ENCODE peak calls at places on chromosomes 12 and 14, in seven cellular contexts. One of them, this sample, is unnamed. For H3K9me3, the result is how much of the 10 kb centered on the place peaks cover.

GRCh38 chr14:85934123-85934885 is 404.4 kb downstream of the FLRT2 start:
- DNase-seq in HepG2: peak
- DNase-seq in SK-N-SH: peak
- DNase-seq in HCT116: no peak
- DNase-seq in H1: no peak
- DNase-seq in endothelial cell of umbilical vein: peak
- DNase-seq in K562: no peak
- DNase-seq in this sample: no peak

GRCh38 chr12:92408072-92408900 is 262.6 kb upstream of the BTG1 start:
- DNase-seq in SK-N-SH: peak
- DNase-seq in H1: peak
- DNase-seq in endothelial cell of umbilical vein: peak
- DNase-seq in K562: peak
- DNase-seq in HepG2: peak
- DNase-seq in HCT116: peak
- DNase-seq in this sample: no peak

GRCh38 chr12:95789126-95790024 is 1.2 kb downstream of the NTN4 start:
- DNase-seq in K562: no peak
- DNase-seq in H1: no peak
- DNase-seq in SK-N-SH: peak
- DNase-seq in HCT116: no peak
- DNase-seq in endothelial cell of umbilical vein: no peak
- DNase-seq in HepG2: no peak
- DNase-seq in this sample: no peak

GRCh38 chr14:96614528-96614927 is 112.3 kb downstream of the PAPOLA start:
- DNase-seq in HepG2: no peak
- DNase-seq in HCT116: no peak
- DNase-seq in endothelial cell of umbilical vein: no peak
- DNase-seq in H1: no peak
- DNase-seq in K562: no peak
- DNase-seq in SK-N-SH: peak
- DNase-seq in this sample: no peak

GRCh38 chr12:93009533-93009932 is 80.4 kb upstream of the EEA1 start:
- DNase-seq in SK-N-SH: no peak
- DNase-seq in H1: no peak
- DNase-seq in endothelial cell of umbilical vein: no peak
- DNase-seq in HCT116: no peak
- DNase-seq in HepG2: no peak
- DNase-seq in K562: no peak
- DNase-seq in this sample: no peak

GRCh38 chr14:95184413-95184790 is 27.1 kb upstream of the DICER1 start:
- DNase-seq in H1: no peak
- DNase-seq in endothelial cell of umbilical vein: no peak
- DNase-seq in HepG2: no peak
- DNase-seq in HCT116: no peak
- DNase-seq in SK-N-SH: no peak
- DNase-seq in K562: no peak
- DNase-seq in this sample: no peak

GRCh38 chr14:77264466-77265186 is 6.4 kb downstream of the NGB start:
- DNase-seq in HepG2: no peak
- DNase-seq in HCT116: no peak
- DNase-seq in SK-N-SH: no peak
- DNase-seq in H1: no peak
- DNase-seq in endothelial cell of umbilical vein: no peak
- DNase-seq in K562: no peak
- DNase-seq in this sample: no peak

GRCh38 chr14:71228711-71229110 is 321.5 kb downstream of the PCNX1 start:
- DNase-seq in HCT116: no peak
- DNase-seq in endothelial cell of umbilical vein: no peak
- DNase-seq in HepG2: peak
- DNase-seq in H1: no peak
- DNase-seq in SK-N-SH: no peak
- DNase-seq in K562: no peak
- DNase-seq in this sample: no peak

GRCh38 chr12:109966531-109966930 is 29.6 kb downstream of the GIT2 start:
- DNase-seq in K562: no peak
- DNase-seq in H1: no peak
- DNase-seq in HCT116: no peak
- DNase-seq in SK-N-SH: no peak
- DNase-seq in HepG2: no peak
- DNase-seq in endothelial cell of umbilical vein: no peak
- DNase-seq in this sample: no peak

GRCh38 chr14:85991156-85991555 is 461.2 kb downstream of the FLRT2 start:
- DNase-seq in SK-N-SH: no peak
- DNase-seq in HepG2: no peak
- DNase-seq in endothelial cell of umbilical vein: no peak
- DNase-seq in K562: no peak
- DNase-seq in H1: no peak
- DNase-seq in HCT116: no peak
- DNase-seq in this sample: no peak

GRCh38 chr14:79540394-79540793 is 670.9 kb downstream of the DIO2 start:
- DNase-seq in HCT116: no peak
- DNase-seq in endothelial cell of umbilical vein: no peak
- DNase-seq in HepG2: no peak
- DNase-seq in SK-N-SH: no peak
- DNase-seq in K562: no peak
- DNase-seq in H1: no peak
- DNase-seq in this sample: no peak

GRCh38 chr14:81315344-81315743 is 84.8 kb downstream of the STON2 start:
- DNase-seq in HepG2: no peak
- DNase-seq in HCT116: no peak
- DNase-seq in H1: no peak
- DNase-seq in SK-N-SH: no peak
- DNase-seq in K562: no peak
- DNase-seq in endothelial cell of umbilical vein: no peak
- DNase-seq in this sample: no peak

GRCh38 chr12:108228746-108229145 is 99.7 kb downstream of the WSCD2 start:
- DNase-seq in SK-N-SH: peak
- DNase-seq in endothelial cell of umbilical vein: no peak
- DNase-seq in K562: no peak
- DNase-seq in HepG2: no peak
- DNase-seq in H1: no peak
- DNase-seq in HCT116: no peak
- DNase-seq in this sample: no peak

GRCh38 chr12:30985814-30986452 is 59.4 kb downstream of the TSPAN11 start:
- DNase-seq in SK-N-SH: peak
- DNase-seq in HepG2: peak
- DNase-seq in endothelial cell of umbilical vein: peak
- DNase-seq in K562: peak
- DNase-seq in H1: peak
- DNase-seq in HCT116: peak
- DNase-seq in this sample: no peak

GRCh38 chr14:34270361-34270760 is 191.7 kb downstream of the SPTSSA start:
- DNase-seq in HCT116: no peak
- DNase-seq in endothelial cell of umbilical vein: no peak
- DNase-seq in SK-N-SH: no peak
- DNase-seq in K562: no peak
- DNase-seq in H1: no peak
- DNase-seq in HepG2: no peak
- DNase-seq in this sample: no peak

GRCh38 chr14:20730921-20731320 is 14.8 kb upstream of the EDDM3A start:
- DNase-seq in K562: no peak
- DNase-seq in SK-N-SH: no peak
- DNase-seq in HepG2: no peak
- DNase-seq in HCT116: no peak
- DNase-seq in H1: no peak
- DNase-seq in endothelial cell of umbilical vein: no peak
- DNase-seq in this sample: no peak

GRCh38 chr14:36293824-36294223 is 26.6 kb downstream of the MBIP start:
- DNase-seq in SK-N-SH: no peak
- DNase-seq in H1: no peak
- DNase-seq in endothelial cell of umbilical vein: no peak
- DNase-seq in K562: no peak
- DNase-seq in HepG2: peak
- DNase-seq in HCT116: no peak
- DNase-seq in this sample: peak

GRCh38 chr12:88529531-88530488 is 50.5 kb downstream of the KITLG start:
- DNase-seq in HCT116: no peak
- DNase-seq in H1: no peak
- DNase-seq in endothelial cell of umbilical vein: peak
- DNase-seq in K562: no peak
- DNase-seq in HepG2: no peak
- DNase-seq in SK-N-SH: no peak
- DNase-seq in this sample: no peak

DNA sequence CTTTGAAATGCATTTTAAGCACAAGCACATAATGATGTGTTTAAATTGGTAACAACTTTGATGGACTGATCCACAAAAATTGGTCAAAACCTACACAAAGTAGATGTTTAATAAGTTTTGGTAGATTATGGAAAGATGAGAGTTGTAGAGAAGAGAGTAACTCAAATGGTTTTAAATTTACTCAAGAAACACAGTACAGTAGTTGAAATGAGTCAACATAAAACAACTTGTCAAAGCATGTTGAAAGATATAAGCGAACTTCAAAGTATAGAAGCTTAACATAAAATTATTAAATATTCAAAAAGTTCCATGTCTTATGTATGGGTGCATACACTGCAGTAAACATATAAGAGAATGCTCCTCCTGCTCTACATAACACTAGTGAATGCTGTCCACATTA is 49.4 kb downstream of the KITLG start:
- DNase-seq in HepG2: no peak
- DNase-seq in SK-N-SH: no peak
- DNase-seq in K562: no peak
- DNase-seq in endothelial cell of umbilical vein: no peak
- DNase-seq in H1: no peak
- DNase-seq in HCT116: no peak
- DNase-seq in this sample: no peak
- H3K9ac ChIP-seq in HepG2: no peak
- H3K9ac ChIP-seq in SK-N-SH: no peak
- H3K9ac ChIP-seq in K562: no peak
- H3K9ac ChIP-seq in endothelial cell of umbilical vein: no peak
- H3K9ac ChIP-seq in H1: no peak
- H3K9ac ChIP-seq in HCT116: no peak
- H3K9ac ChIP-seq in this sample: no peak

GRCh38 chr12:7176595-7176994 is 12.9 kb upstream of the PEX5 start:
- DNase-seq in H1: no peak
- DNase-seq in SK-N-SH: no peak
- DNase-seq in endothelial cell of umbilical vein: no peak
- DNase-seq in HCT116: no peak
- DNase-seq in K562: no peak
- DNase-seq in HepG2: no peak
- DNase-seq in this sample: no peak
- H3K9me3 ChIP-seq in H1: under half
- H3K9me3 ChIP-seq in SK-N-SH: under half
- H3K9me3 ChIP-seq in endothelial cell of umbilical vein: under half
- H3K9me3 ChIP-seq in HCT116: under half
- H3K9me3 ChIP-seq in K562: under half
- H3K9me3 ChIP-seq in HepG2: under half
- H3K9me3 ChIP-seq in this sample: under half

GRCh38 chr12:8914716-8915526 is 612 bp downstream of the PHC1 start:
- DNase-seq in endothelial cell of umbilical vein: peak
- DNase-seq in HCT116: no peak
- DNase-seq in SK-N-SH: peak
- DNase-seq in HepG2: peak
- DNase-seq in H1: peak
- DNase-seq in K562: peak
- DNase-seq in this sample: no peak
- TF ChIP-seq POLR2AphosphoS5 in endothelial cell of umbilical vein: no peak
- TF ChIP-seq POLR2AphosphoS5 in HCT116: peak
- TF ChIP-seq POLR2AphosphoS5 in SK-N-SH: no peak
- TF ChIP-seq POLR2AphosphoS5 in HepG2: no peak
- TF ChIP-seq POLR2AphosphoS5 in H1: peak
- TF ChIP-seq POLR2AphosphoS5 in K562: no peak
- TF ChIP-seq POLR2AphosphoS5 in this sample: no peak

DNA sequence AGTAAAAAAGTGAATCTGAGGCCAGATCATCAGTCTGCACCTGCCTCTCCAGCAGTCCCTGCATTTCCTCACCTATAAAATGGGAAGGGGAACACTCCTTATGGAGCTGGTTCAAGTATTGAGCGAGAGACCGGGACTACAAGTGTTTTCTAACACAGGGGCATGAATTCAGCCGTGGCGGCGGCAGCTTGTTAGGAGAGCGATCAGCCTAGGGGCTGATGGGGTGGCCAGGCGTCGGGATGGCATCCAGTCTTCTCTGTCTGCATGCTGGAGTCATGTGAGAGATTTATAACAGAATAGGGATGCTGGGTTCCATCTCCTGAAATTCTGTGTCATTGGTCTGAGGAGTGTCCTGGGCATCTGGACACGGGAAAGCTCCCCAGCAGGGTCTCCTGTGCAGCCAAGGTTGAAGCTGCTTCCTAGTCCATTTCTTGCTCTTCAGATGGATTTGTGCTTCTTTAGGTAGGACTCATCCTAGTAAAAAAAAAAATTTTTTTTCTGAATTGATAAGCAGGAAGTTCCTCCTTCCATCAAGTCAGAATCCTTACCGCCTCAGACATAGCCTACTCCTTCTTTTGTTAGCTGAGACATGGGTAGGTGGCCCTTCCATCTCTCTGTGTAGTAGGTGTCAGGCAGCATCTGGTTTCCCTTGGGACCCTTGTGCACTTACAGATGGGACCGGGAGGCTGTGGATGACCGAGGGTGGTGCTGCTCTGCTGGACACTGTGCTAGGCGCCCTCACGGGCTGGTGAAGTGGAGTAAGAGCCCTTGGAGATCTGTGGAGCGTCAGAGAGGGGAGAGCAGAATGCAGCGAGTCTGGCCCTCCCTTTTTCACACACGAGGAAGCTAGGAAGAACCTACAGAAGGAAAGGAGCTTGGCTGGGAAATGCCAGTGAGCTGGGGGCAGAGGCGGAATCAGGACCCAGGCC is 146.7 kb downstream of the TSPAN9 start:
- DNase-seq in SK-N-SH: no peak
- DNase-seq in HepG2: no peak
- DNase-seq in K562: no peak
- DNase-seq in endothelial cell of umbilical vein: no peak
- DNase-seq in HCT116: no peak
- DNase-seq in H1: no peak
- DNase-seq in this sample: no peak
- H3K9ac ChIP-seq in SK-N-SH: no peak
- H3K9ac ChIP-seq in HepG2: no peak
- H3K9ac ChIP-seq in K562: no peak
- H3K9ac ChIP-seq in endothelial cell of umbilical vein: no peak
- H3K9ac ChIP-seq in HCT116: no peak
- H3K9ac ChIP-seq in H1: no peak
- H3K9ac ChIP-seq in this sample: no peak

This sample was measured in SK-N-MC.